ENCODE peak calls at places on chromosome 5, in four cellular contexts. One of them, this sample, is unnamed. For H3K9me3, the result is how much of the 10 kb centered on the place peaks cover.

GRCh38 chr5:178241259-178241658 is 8.7 kb upstream of the PHYKPL start:
- DNase-seq in naive thymus-derived CD4-positive, alpha-beta T cell: no peak
- DNase-seq in uterus: no peak
- DNase-seq in keratinocyte: no peak
- DNase-seq in this sample: peak

GRCh38 chr5:126984632-126985031 is 45.7 kb downstream of the MARCHF3 start:
- DNase-seq in uterus: no peak
- DNase-seq in naive thymus-derived CD4-positive, alpha-beta T cell: no peak
- DNase-seq in keratinocyte: no peak
- DNase-seq in this sample: no peak

GRCh38 chr5:28281381-28281780 is 1243.0 kb upstream of the CDH9 start:
- DNase-seq in naive thymus-derived CD4-positive, alpha-beta T cell: no peak
- DNase-seq in uterus: no peak
- DNase-seq in keratinocyte: no peak
- DNase-seq in this sample: no peak

GRCh38 chr5:1468247-1468612 is 23.0 kb upstream of the SLC6A3 start:
- DNase-seq in naive thymus-derived CD4-positive, alpha-beta T cell: no peak
- DNase-seq in uterus: no peak
- DNase-seq in keratinocyte: no peak
- DNase-seq in this sample: no peak

GRCh38 chr5:93665649-93666048 is 75.8 kb downstream of the POU5F2 start:
- DNase-seq in keratinocyte: no peak
- DNase-seq in uterus: no peak
- DNase-seq in naive thymus-derived CD4-positive, alpha-beta T cell: no peak
- DNase-seq in this sample: no peak

GRCh38 chr5:115033861-115034260 is 135.8 kb downstream of the TRIM36 start:
- DNase-seq in uterus: no peak
- DNase-seq in keratinocyte: no peak
- DNase-seq in naive thymus-derived CD4-positive, alpha-beta T cell: no peak
- DNase-seq in this sample: no peak

GRCh38 chr5:28017178-28017577 is 978.8 kb upstream of the CDH9 start:
- DNase-seq in keratinocyte: no peak
- DNase-seq in uterus: no peak
- DNase-seq in naive thymus-derived CD4-positive, alpha-beta T cell: no peak
- DNase-seq in this sample: no peak

GRCh38 chr5:52007230-52007858 is 624.1 kb downstream of the ISL1 start:
- DNase-seq in naive thymus-derived CD4-positive, alpha-beta T cell: no peak
- DNase-seq in keratinocyte: no peak
- DNase-seq in uterus: no peak
- DNase-seq in this sample: no peak

GRCh38 chr5:173452098-173452497 is 123.9 kb upstream of the STC2 start:
- DNase-seq in naive thymus-derived CD4-positive, alpha-beta T cell: no peak
- DNase-seq in uterus: no peak
- DNase-seq in keratinocyte: no peak
- DNase-seq in this sample: peak

GRCh38 chr5:176543428-176544182 is 5.5 kb upstream of the CDHR2 start:
- DNase-seq in keratinocyte: no peak
- DNase-seq in uterus: peak
- DNase-seq in naive thymus-derived CD4-positive, alpha-beta T cell: peak
- DNase-seq in this sample: peak

GRCh38 chr5:68845121-68845520 is 248.7 kb upstream of the SLC30A5 start:
- DNase-seq in uterus: no peak
- DNase-seq in keratinocyte: no peak
- DNase-seq in naive thymus-derived CD4-positive, alpha-beta T cell: no peak
- DNase-seq in this sample: no peak

GRCh38 chr5:128962211-128962610 is 3.1 kb upstream of the SLC27A6 start:
- DNase-seq in uterus: no peak
- DNase-seq in naive thymus-derived CD4-positive, alpha-beta T cell: no peak
- DNase-seq in keratinocyte: no peak
- DNase-seq in this sample: no peak

GRCh38 chr5:95172659-95173058 is 112.2 kb downstream of the MCTP1 start:
- DNase-seq in naive thymus-derived CD4-positive, alpha-beta T cell: no peak
- DNase-seq in keratinocyte: no peak
- DNase-seq in uterus: no peak
- DNase-seq in this sample: no peak

GRCh38 chr5:164224772-164225171 is 719.4 kb downstream of the MAT2B start:
- DNase-seq in naive thymus-derived CD4-positive, alpha-beta T cell: no peak
- DNase-seq in uterus: no peak
- DNase-seq in keratinocyte: no peak
- DNase-seq in this sample: no peak

GRCh38 chr5:60382761-60383160 is 317.2 kb downstream of the DEPDC1B start:
- DNase-seq in keratinocyte: no peak
- DNase-seq in naive thymus-derived CD4-positive, alpha-beta T cell: no peak
- DNase-seq in uterus: no peak
- DNase-seq in this sample: no peak

GRCh38 chr5:113269023-113269997 is 165.5 kb downstream of the TSSK1B start:
- DNase-seq in uterus: no peak
- DNase-seq in keratinocyte: no peak
- DNase-seq in naive thymus-derived CD4-positive, alpha-beta T cell: no peak
- DNase-seq in this sample: no peak

GRCh38 chr5:25418319-25418859 is 773.6 kb upstream of the CDH10 start:
- DNase-seq in keratinocyte: no peak
- DNase-seq in uterus: no peak
- DNase-seq in naive thymus-derived CD4-positive, alpha-beta T cell: no peak
- DNase-seq in this sample: no peak

GRCh38 chr5:149348463-149348862 is 3.2 kb downstream of the GRPEL2 start:
- DNase-seq in naive thymus-derived CD4-positive, alpha-beta T cell: peak
- DNase-seq in keratinocyte: no peak
- DNase-seq in uterus: no peak
- DNase-seq in this sample: no peak

GRCh38 chr5:38438757-38439156 is 117.7 kb downstream of the LIFR start:
- DNase-seq in naive thymus-derived CD4-positive, alpha-beta T cell: no peak
- DNase-seq in keratinocyte: no peak
- DNase-seq in uterus: no peak
- DNase-seq in this sample: no peak

GRCh38 chr5:1280177-1281037 is 14.5 kb downstream of the TERT start:
- DNase-seq in keratinocyte: no peak
- DNase-seq in naive thymus-derived CD4-positive, alpha-beta T cell: no peak
- DNase-seq in uterus: no peak
- DNase-seq in this sample: peak

GRCh38 chr5:180072256-180072548 is 643 bp upstream of the RNF130 start:
- DNase-seq in keratinocyte: no peak
- DNase-seq in uterus: no peak
- DNase-seq in naive thymus-derived CD4-positive, alpha-beta T cell: no peak
- DNase-seq in this sample: no peak
- H3K4me3 ChIP-seq in keratinocyte: no peak
- H3K4me3 ChIP-seq in uterus: peak
- H3K4me3 ChIP-seq in naive thymus-derived CD4-positive, alpha-beta T cell: peak
- H3K4me3 ChIP-seq in this sample: peak

GRCh38 chr5:3330442-3330841 is 265.2 kb upstream of the IRX1 start:
- DNase-seq in keratinocyte: no peak
- DNase-seq in uterus: no peak
- DNase-seq in naive thymus-derived CD4-positive, alpha-beta T cell: no peak
- DNase-seq in this sample: no peak

GRCh38 chr5:3325811-3326568 is 269.6 kb upstream of the IRX1 start:
- DNase-seq in keratinocyte: no peak
- DNase-seq in naive thymus-derived CD4-positive, alpha-beta T cell: no peak
- DNase-seq in uterus: no peak
- DNase-seq in this sample: peak

GRCh38 chr5:3326569-3327232 is 268.9 kb upstream of the IRX1 start:
- DNase-seq in uterus: no peak
- DNase-seq in naive thymus-derived CD4-positive, alpha-beta T cell: no peak
- DNase-seq in keratinocyte: no peak
- DNase-seq in this sample: no peak

GRCh38 chr5:3331819-3332218 is 263.8 kb upstream of the IRX1 start:
- DNase-seq in keratinocyte: no peak
- DNase-seq in naive thymus-derived CD4-positive, alpha-beta T cell: no peak
- DNase-seq in uterus: no peak
- DNase-seq in this sample: no peak

DNA sequence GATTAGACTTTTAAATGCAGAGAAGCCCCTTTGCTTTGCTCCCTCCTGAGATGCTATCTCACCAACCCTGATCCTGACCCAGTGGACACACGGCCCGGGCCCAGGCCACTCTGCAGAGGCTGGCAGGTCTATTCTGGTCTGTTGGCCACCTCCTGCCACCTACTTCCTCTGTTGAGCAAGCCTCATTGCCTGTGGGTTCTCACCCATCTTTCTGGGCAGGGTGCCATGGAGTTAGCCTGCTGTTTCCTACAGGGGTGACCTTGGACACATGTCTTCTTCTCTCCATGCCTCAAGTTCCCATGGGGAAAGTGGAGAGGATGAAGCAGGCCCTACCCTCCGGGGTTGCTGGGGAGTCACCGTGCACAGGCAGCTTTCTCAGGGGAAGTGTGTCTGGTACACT is 266.2 kb upstream of the IRX1 start:
- DNase-seq in keratinocyte: no peak
- DNase-seq in uterus: no peak
- DNase-seq in naive thymus-derived CD4-positive, alpha-beta T cell: no peak
- DNase-seq in this sample: no peak
- H3K9me3 ChIP-seq in keratinocyte: under half
- H3K9me3 ChIP-seq in uterus: under half
- H3K9me3 ChIP-seq in naive thymus-derived CD4-positive, alpha-beta T cell: under half
- H3K9me3 ChIP-seq in this sample: under half

GRCh38 chr5:88890070-88890781 is 7.2 kb upstream of the MEF2C start:
- DNase-seq in uterus: no peak
- DNase-seq in keratinocyte: no peak
- DNase-seq in naive thymus-derived CD4-positive, alpha-beta T cell: no peak
- DNase-seq in this sample: no peak

GRCh38 chr5:88888291-88888690 is 5.3 kb upstream of the MEF2C start:
- DNase-seq in uterus: no peak
- DNase-seq in keratinocyte: no peak
- DNase-seq in naive thymus-derived CD4-positive, alpha-beta T cell: no peak
- DNase-seq in this sample: no peak

GRCh38 chr5:88888799-88889164 is 5.8 kb upstream of the MEF2C start:
- DNase-seq in naive thymus-derived CD4-positive, alpha-beta T cell: no peak
- DNase-seq in keratinocyte: no peak
- DNase-seq in uterus: no peak
- DNase-seq in this sample: no peak

GRCh38 chr5:88886756-88887741 is 4.1 kb upstream of the MEF2C start:
- DNase-seq in keratinocyte: no peak
- DNase-seq in naive thymus-derived CD4-positive, alpha-beta T cell: no peak
- DNase-seq in uterus: no peak
- DNase-seq in this sample: peak

GRCh38 chr5:88889165-88890069 is 6.4 kb upstream of the MEF2C start:
- DNase-seq in uterus: peak
- DNase-seq in naive thymus-derived CD4-positive, alpha-beta T cell: no peak
- DNase-seq in keratinocyte: no peak
- DNase-seq in this sample: peak
- H3K4me3 ChIP-seq in uterus: peak
- H3K4me3 ChIP-seq in naive thymus-derived CD4-positive, alpha-beta T cell: no peak
- H3K4me3 ChIP-seq in keratinocyte: no peak
- H3K4me3 ChIP-seq in this sample: peak

GRCh38 chr5:78755822-78756429 is 107.4 kb upstream of the LHFPL2 start:
- DNase-seq in keratinocyte: no peak
- DNase-seq in uterus: no peak
- DNase-seq in naive thymus-derived CD4-positive, alpha-beta T cell: no peak
- DNase-seq in this sample: no peak
- H3K9me3 ChIP-seq in keratinocyte: under half
- H3K9me3 ChIP-seq in uterus: under half
- H3K9me3 ChIP-seq in naive thymus-derived CD4-positive, alpha-beta T cell: under half
- H3K9me3 ChIP-seq in this sample: under half

GRCh38 chr5:108801301-108801700 is 53.6 kb downstream of the FER start:
- DNase-seq in keratinocyte: no peak
- DNase-seq in naive thymus-derived CD4-positive, alpha-beta T cell: no peak
- DNase-seq in uterus: no peak
- DNase-seq in this sample: no peak
- H3K4me3 ChIP-seq in keratinocyte: no peak
- H3K4me3 ChIP-seq in naive thymus-derived CD4-positive, alpha-beta T cell: no peak
- H3K4me3 ChIP-seq in uterus: no peak
- H3K4me3 ChIP-seq in this sample: no peak